ENCODE peak calls at places on chromosome 2, in ten cellular contexts. L is GM12865, B is fibroblast of lung, Y is fibroblast of the aortic adventitia, R is nephron progenitor cell, D is ovary, M is dorsolateral prefrontal cortex, F is colonic mucosa, K is progenitor cell of endocrine pancreas, E is foreskin fibroblast. Q is an unnamed sample.

GRCh38 chr2:189658808-189659207 is 2.5 kb upstream of the ASNSD1 start:
- DNase-seq in K (no peak), R (no peak), B (no peak), L (no peak), E (no peak), Y (no peak), F (no peak), D (no peak), M (no peak), Q (no peak)

GRCh38 chr2:4898706-4899105 is 793.5 kb upstream of the SOX11 start:
- DNase-seq in E (no peak), R (no peak), K (no peak), L (no peak), F (no peak), B (peak), D (no peak), M (no peak), Y (no peak), Q (peak)

GRCh38 chr2:177393824-177394614 is 1.4 kb downstream of the AGPS start:
- DNase-seq in K (no peak), D (no peak), B (no peak), Y (no peak), E (no peak), L (no peak), M (no peak), F (no peak), R (no peak), Q (no peak)

GRCh38 chr2:216661639-216662375 is 28.6 kb downstream of the IGFBP2 start:
- DNase-seq in B (no peak), E (no peak), R (no peak), K (no peak), F (no peak), L (peak), D (no peak), M (no peak), Y (no peak), Q (peak)

GRCh38 chr2:23824777-23825212 is 102.1 kb downstream of the ATAD2B start:
- DNase-seq in F (peak), E (peak), M (no peak), Y (peak), B (peak), L (peak), K (no peak), D (no peak), R (peak), Q (peak)

GRCh38 chr2:27799646-27800010 is 28.1 kb downstream of the MRPL33 start:
- DNase-seq in M (no peak), R (no peak), L (no peak), K (no peak), Y (no peak), B (no peak), D (no peak), F (no peak), E (no peak), Q (peak)

GRCh38 chr2:218879881-218880748 is 537 bp upstream of the WNT10A start:
- DNase-seq in L (peak), B (no peak), R (peak), F (peak), E (no peak), D (no peak), M (no peak), K (no peak), Y (no peak), Q (peak)

GRCh38 chr2:202019689-202020450 is 13.8 kb upstream of the FZD7 start:
- DNase-seq in D (peak), K (no peak), Y (peak), F (no peak), E (no peak), R (no peak), L (no peak), M (no peak), B (peak), Q (no peak)

GRCh38 chr2:150339282-150339681 is 148.2 kb downstream of the RND3 start:
- DNase-seq in D (no peak), F (no peak), L (no peak), E (no peak), M (no peak), Y (peak), K (no peak), R (no peak), B (no peak), Q (no peak)

GRCh38 chr2:145927398-145927951 is 1407.6 kb upstream of the ZEB2 start:
- DNase-seq in R (no peak), M (no peak), K (no peak), F (no peak), Y (peak), L (no peak), B (peak), E (no peak), D (no peak), Q (no peak)

GRCh38 chr2:188391354-188391753 is 99.7 kb downstream of the GULP1 start:
- DNase-seq in R (no peak), K (no peak), L (no peak), Y (no peak), F (no peak), M (no peak), E (no peak), D (no peak), B (peak), Q (no peak)

GRCh38 chr2:188394931-188395330 is 103.3 kb downstream of the GULP1 start:
- DNase-seq in K (no peak), D (no peak), F (no peak), L (no peak), E (no peak), Y (no peak), R (no peak), M (no peak), B (no peak), Q (no peak)

GRCh38 chr2:188399159-188399558 is 107.5 kb downstream of the GULP1 start:
- DNase-seq in R (no peak), F (no peak), L (no peak), Y (peak), K (no peak), E (peak), B (peak), D (no peak), M (no peak), Q (peak)

DNA sequence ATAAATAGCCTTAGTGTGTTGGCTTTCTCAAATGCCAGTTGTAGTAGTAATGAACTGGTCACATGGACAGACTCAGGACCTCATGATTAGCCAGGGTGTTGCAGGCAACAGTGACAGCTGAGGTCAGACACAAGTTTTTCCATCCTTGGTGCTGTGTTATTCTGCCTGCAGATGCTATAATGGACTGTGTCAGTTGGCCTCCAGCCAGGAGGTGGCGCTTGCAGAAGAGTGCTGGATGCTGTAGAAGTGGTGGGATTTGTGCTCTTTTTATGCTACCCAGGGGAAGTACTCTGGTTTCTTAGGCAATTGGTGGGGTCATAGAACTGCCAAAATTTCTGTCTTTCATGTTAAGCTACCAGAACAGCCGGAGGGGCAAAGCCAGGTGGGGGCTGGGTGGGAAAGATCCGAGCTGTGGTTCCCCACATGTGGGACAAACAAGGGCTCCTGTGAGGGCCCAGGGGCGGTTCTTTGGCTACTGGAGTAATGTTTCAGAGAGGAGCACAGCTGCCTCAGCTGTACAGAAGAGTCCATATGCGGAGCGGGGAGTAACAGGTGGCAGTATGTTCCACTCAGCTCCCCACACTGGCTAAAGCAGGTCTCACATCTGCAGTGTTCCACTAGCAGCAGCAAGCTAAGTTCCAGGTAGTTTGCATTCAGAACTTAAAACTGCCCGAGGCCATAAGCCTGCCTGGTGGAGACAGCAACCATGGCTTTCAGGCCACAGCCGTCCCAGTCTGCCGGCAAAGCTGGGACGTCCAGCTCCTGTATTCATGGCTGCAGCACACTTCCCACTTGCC is 104.4 kb downstream of the GULP1 start:
- DNase-seq in B (no peak), Y (no peak), K (no peak), E (no peak), L (peak), M (no peak), D (no peak), R (no peak), F (no peak), Q (no peak)
- TF ChIP-seq CTCF in B (no peak), Y (no peak), K (no peak), E (no peak), L (no peak), M (no peak), D (no peak), R (no peak), F (no peak), Q (no peak)

DNA sequence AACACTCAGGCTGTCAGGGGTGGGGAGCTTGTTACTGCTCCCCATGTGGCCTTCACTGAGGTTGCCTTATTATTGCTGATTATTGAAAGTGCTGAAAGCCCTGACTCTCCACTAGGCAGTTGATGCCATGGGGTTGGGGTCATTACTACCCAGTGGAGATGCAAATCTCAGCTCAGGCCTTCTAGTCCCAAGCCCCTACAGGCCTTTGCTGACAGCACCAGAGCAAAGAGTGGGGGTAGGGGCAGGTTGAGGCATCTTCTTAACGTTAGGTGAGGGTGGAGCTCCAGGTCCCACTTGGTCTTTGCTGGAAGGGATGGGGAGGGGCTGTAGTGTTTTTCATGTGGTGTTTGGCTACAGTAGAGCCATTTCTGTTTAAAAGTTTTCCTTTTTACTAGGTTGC is 104.5 kb downstream of the UXS1 start:
- DNase-seq in Y (no peak), R (no peak), L (no peak), B (no peak), F (no peak), E (no peak), K (no peak), M (no peak), D (no peak), Q (no peak)
- TF ChIP-seq CTCF in Y (no peak), R (no peak), L (no peak), B (no peak), F (no peak), E (no peak), K (no peak), M (no peak), D (no peak), Q (no peak)

GRCh38 chr2:119488245-119489182 is 35.8 kb downstream of the SCTR start:
- DNase-seq in R (no peak), D (no peak), L (no peak), M (no peak), F (no peak), B (no peak), K (no peak), E (no peak), Y (no peak), Q (peak)
- TF ChIP-seq CTCF in R (no peak), D (no peak), L (no peak), M (no peak), F (no peak), B (no peak), K (no peak), E (no peak), Y (no peak), Q (no peak)

GRCh38 chr2:197804049-197804757 is at the start of gene PLCL1:
- DNase-seq in D (peak), Y (peak), E (peak), M (peak), F (peak), K (peak), L (peak), B (peak), R (peak), Q (peak)

GRCh38 chr2:197805598-197806316 is 1.4 kb downstream of the PLCL1 start:
- DNase-seq in R (no peak), B (no peak), K (no peak), D (no peak), L (no peak), E (no peak), M (no peak), Y (peak), F (no peak), Q (no peak)

GRCh38 chr2:197803033-197803444 is 1.4 kb upstream of the PLCL1 start:
- DNase-seq in M (no peak), D (no peak), K (no peak), B (peak), R (no peak), L (peak), F (no peak), Y (peak), E (peak), Q (peak)

GRCh38 chr2:197806317-197806633 is 1.9 kb downstream of the PLCL1 start:
- DNase-seq in E (no peak), D (no peak), K (no peak), R (no peak), Y (peak), L (no peak), B (no peak), M (no peak), F (no peak), Q (no peak)

GRCh38 chr2:197804758-197805597 is 585 bp downstream of the PLCL1 start:
- DNase-seq in Y (peak), F (peak), E (peak), R (peak), L (peak), B (peak), K (peak), M (peak), D (peak), Q (peak)
- TF ChIP-seq CTCF in Y (no peak), F (no peak), E (no peak), R (peak), L (peak), B (no peak), K (peak), M (peak), D (no peak), Q (no peak)

GRCh38 chr2:108010912-108011591 is 24.7 kb downstream of the SLC5A7 start:
- DNase-seq in F (no peak), R (no peak), B (no peak), E (no peak), D (no peak), M (no peak), Y (no peak), K (no peak), L (no peak), Q (no peak)
- TF ChIP-seq CTCF in F (no peak), R (no peak), B (no peak), E (no peak), D (no peak), M (no peak), Y (no peak), K (no peak), L (no peak), Q (no peak)

DNA sequence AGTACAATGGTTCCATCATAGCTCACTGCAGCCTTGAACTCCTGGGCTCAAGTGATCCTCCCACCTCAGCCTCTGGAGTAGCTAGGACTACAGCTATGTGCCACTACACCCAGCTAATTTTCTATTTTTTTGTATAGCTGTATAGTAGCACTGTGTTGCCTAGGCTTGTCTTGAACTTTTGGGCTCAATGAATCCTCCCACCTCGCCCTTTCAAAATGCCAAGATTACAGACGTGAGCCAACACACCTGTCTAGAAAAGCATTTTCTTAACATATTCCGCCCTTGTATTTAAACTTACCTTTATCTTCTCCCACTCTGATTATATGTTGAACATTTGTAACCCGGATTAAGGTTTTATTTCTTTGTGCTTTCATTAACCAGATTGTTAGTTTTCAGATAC is 750.7 kb upstream of the GCFC2 start:
- DNase-seq in R (no peak), L (no peak), Y (no peak), K (no peak), B (no peak), M (no peak), D (no peak), E (no peak), F (no peak), Q (no peak)
- TF ChIP-seq CTCF in R (no peak), L (no peak), Y (no peak), K (no peak), B (no peak), M (no peak), D (no peak), E (no peak), F (no peak), Q (no peak)

Q was measured in Calu3.